ENCODE peak calls at places on chromosomes 4 and X, in seven cellular contexts. W, U, Z, X, I, L and C are unnamed samples.

GRCh38 chrX:153433161-153433680 is 12.6 kb downstream of the TREX2 start:
- DNase-seq in I (no peak), L (no peak), W (no peak), Z (no peak), U (no peak), X (no peak), C (no peak)

GRCh38 chr4:15778191-15778741 is at the start of gene CD38:
- DNase-seq in L (no peak), X (no peak), U (no peak), Z (no peak), I (no peak), W (peak), C (peak)

GRCh38 chrX:70421618-70422017 is 1.5 kb upstream of the GDPD2 start:
- DNase-seq in L (no peak), I (no peak), Z (no peak), W (peak), X (no peak), U (no peak), C (no peak)

GRCh38 chr4:175776217-175776616 is 35.8 kb downstream of the GPM6A start:
- DNase-seq in L (no peak), W (peak), X (no peak), U (no peak), I (no peak), Z (no peak), C (no peak)

GRCh38 chr4:18227880-18228279 is 206.3 kb upstream of the LCORL start:
- DNase-seq in I (no peak), X (no peak), U (no peak), L (no peak), Z (no peak), W (no peak), C (no peak)

GRCh38 chrX:38435130-38435529 is 82.7 kb downstream of the OTC start:
- DNase-seq in L (no peak), X (no peak), Z (no peak), W (no peak), I (no peak), U (no peak), C (no peak)

GRCh38 chr4:141730805-141731204 is 94.4 kb downstream of the IL15 start:
- DNase-seq in U (no peak), Z (no peak), W (no peak), I (no peak), L (no peak), X (no peak), C (no peak)

GRCh38 chrX:129961180-129962083 is 21.0 kb upstream of the BCORL1 start:
- DNase-seq in Z (no peak), I (peak), L (no peak), U (no peak), W (peak), X (no peak), C (peak)

GRCh38 chr4:35163189-35163588 is 1081.1 kb downstream of the ARAP2 start:
- DNase-seq in Z (no peak), I (no peak), W (no peak), X (no peak), L (no peak), U (no peak), C (no peak)

GRCh38 chrX:30219372-30219771 is 4.0 kb downstream of the MAGEB2 start:
- DNase-seq in L (no peak), U (no peak), I (no peak), X (no peak), Z (no peak), W (peak), C (no peak)

GRCh38 chrX:3651272-3651671 is 62.2 kb downstream of the PRKX start:
- DNase-seq in W (no peak), X (no peak), L (peak), Z (no peak), U (peak), I (no peak), C (peak)

GRCh38 chrX:53312946-53313745 is 31.8 kb upstream of the IQSEC2 start:
- DNase-seq in L (peak), W (peak), X (no peak), U (peak), Z (no peak), I (peak), C (peak)

GRCh38 chrX:80876877-80877276 is 67.2 kb upstream of the BRWD3 start:
- DNase-seq in I (peak), Z (no peak), U (peak), L (peak), W (no peak), X (no peak), C (no peak)

GRCh38 chr4:144656857-144657256 is 10.9 kb downstream of the HHIP start:
- DNase-seq in W (no peak), X (no peak), L (peak), I (no peak), Z (no peak), U (no peak), C (peak)